ENCODE peak calls at places on chromosome 18, in seven cellular contexts. W, T, A, O, Z, E and S are unnamed samples. For H3K27me3, the result is how much of the 10 kb centered on the place peaks cover.

GRCh38 chr18:55479656-55480420 is 108.2 kb downstream of the TCF4 start:
- DNase-seq in W (no peak), T (no peak), A (no peak), O (no peak), Z (no peak), E (no peak), S (no peak)

GRCh38 chr18:67977067-67977616 is 460.6 kb upstream of the DSEL start:
- DNase-seq in W (no peak), T (no peak), A (no peak), O (no peak), Z (no peak), E (no peak), S (no peak)

GRCh38 chr18:69774831-69775230 is 172.8 kb downstream of the CD226 start:
- DNase-seq in W (no peak), T (no peak), A (peak), O (no peak), Z (no peak), E (no peak), S (no peak)

GRCh38 chr18:48826271-48826670 is 124.5 kb downstream of the SMAD7 start:
- DNase-seq in W (peak), T (no peak), A (no peak), O (no peak), Z (no peak), E (no peak), S (no peak)

GRCh38 chr18:79816981-79817606 is 19.4 kb downstream of the KCNG2 start:
- DNase-seq in W (peak), T (no peak), A (no peak), O (no peak), Z (no peak), E (no peak), S (no peak)

GRCh38 chr18:41126541-41127235 is 828.3 kb upstream of the PIK3C3 start:
- DNase-seq in W (no peak), T (no peak), A (no peak), O (no peak), Z (no peak), E (no peak), S (peak)

GRCh38 chr18:58896734-58897508 is 32.2 kb downstream of the ZNF532 start:
- DNase-seq in W (no peak), T (no peak), A (no peak), O (no peak), Z (no peak), E (no peak), S (no peak)

GRCh38 chr18:57146956-57147636 is at the start of gene BOD1L2:
- DNase-seq in W (no peak), T (no peak), A (no peak), O (no peak), Z (no peak), E (no peak), S (no peak)

GRCh38 chr18:43620936-43621335 is 343.6 kb upstream of the SYT4 start:
- DNase-seq in W (no peak), T (no peak), A (no peak), O (no peak), Z (no peak), E (no peak), S (no peak)

GRCh38 chr18:61741881-61742280 is 150.9 kb downstream of the RNF152 start:
- DNase-seq in W (no peak), T (no peak), A (no peak), O (no peak), Z (no peak), E (no peak), S (no peak)

GRCh38 chr18:80147418-80148315 is 38.6 kb downstream of the ADNP2 start:
- DNase-seq in W (peak), T (peak), A (peak), O (peak), Z (peak), E (peak), S (peak)

GRCh38 chr18:57210101-57210661 is 63.3 kb downstream of the BOD1L2 start:
- DNase-seq in W (no peak), T (peak), A (no peak), O (no peak), Z (no peak), E (peak), S (peak)

GRCh38 chr18:70166668-70167067 is 38.8 kb downstream of the RTTN start:
- DNase-seq in W (no peak), T (no peak), A (no peak), O (no peak), Z (no peak), E (no peak), S (no peak)

GRCh38 chr18:6601241-6601640 is 128.3 kb upstream of the ARHGAP28 start:
- DNase-seq in W (no peak), T (no peak), A (no peak), O (no peak), Z (no peak), E (no peak), S (no peak)

GRCh38 chr18:34701911-34702310 is 8.2 kb upstream of the DTNA start:
- DNase-seq in W (no peak), T (no peak), A (no peak), O (no peak), Z (no peak), E (no peak), S (no peak)

GRCh38 chr18:33231474-33232317 is 208.8 kb downstream of the CCDC178 start:
- DNase-seq in W (peak), T (no peak), A (peak), O (peak), Z (no peak), E (peak), S (peak)

DNA sequence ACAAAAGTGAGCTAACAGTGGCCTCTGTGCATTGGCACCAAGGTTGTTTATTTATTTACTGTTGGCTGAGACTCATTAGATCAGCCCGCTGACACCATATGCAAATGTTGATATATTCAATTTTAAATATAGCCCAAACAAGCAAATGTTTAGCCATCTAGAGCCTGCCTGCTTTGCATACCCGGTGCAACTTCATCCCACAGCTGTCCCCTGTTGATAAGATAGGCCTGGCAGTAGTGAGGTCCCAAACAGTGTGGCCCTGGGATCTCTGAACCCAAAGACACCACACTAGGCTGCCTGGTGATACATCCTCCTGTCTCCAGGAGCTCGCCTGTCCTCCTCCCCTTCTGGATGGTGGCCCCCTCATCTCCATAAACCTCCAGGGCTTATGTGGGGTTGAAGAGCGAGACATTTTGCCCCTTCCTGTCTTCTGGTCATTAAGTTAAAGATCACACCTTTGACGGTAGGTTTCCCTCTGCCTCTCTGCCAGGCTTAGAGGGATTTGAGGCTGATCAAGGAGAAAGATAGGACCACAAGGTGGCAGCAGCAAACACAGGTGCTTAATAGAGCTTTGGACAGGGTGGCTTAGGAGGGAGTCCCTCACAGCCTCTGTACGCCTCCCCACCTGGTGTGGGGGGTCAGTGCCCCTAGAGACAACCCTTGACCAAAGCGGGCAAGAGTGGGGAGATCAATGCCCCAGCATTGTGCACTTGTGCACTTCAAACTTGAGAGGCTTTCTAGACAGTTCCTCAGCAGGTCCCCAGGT is 23.7 kb upstream of the MYO5B start:
- DNase-seq in W (no peak), T (peak), A (no peak), O (peak), Z (no peak), E (peak), S (no peak)
- TF ChIP-seq CTCF in W (no peak), T (peak), A (peak), O (peak), Z (no peak), E (peak), S (peak)

GRCh38 chr18:76467371-76468190 is 27.5 kb downstream of the ZNF516 start:
- DNase-seq in W (no peak), T (no peak), A (peak), O (no peak), Z (no peak), E (no peak), S (no peak)
- H3K4me3 ChIP-seq in W (no peak), T (peak), A (peak), O (peak), Z (peak), E (no peak), S (no peak)

DNA sequence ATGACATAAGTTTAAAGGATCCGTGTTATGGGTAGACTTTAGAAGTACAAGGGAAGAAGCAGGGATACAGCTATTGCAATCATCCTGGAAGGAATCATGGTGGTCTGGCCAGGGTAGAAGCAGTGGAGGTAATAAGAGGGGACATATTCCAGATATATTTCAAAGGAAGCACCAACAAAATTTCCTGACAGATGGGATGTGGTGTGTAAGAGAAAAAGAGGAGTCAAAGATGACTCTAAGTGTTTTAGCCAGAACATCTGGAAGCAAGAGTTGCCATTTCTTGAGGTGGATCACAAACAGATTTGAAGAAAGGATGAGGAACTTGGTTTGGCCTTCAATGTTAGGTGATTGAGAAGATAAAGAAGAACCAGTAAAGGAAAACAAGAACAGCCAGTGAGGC is 133.1 kb upstream of the CTAGE1 start:
- DNase-seq in W (no peak), T (no peak), A (no peak), O (no peak), Z (no peak), E (no peak), S (no peak)
- H3K27me3 ChIP-seq in W (under half), T (under half), A (under half), O (under half), Z (under half), E (under half), S (under half)

GRCh38 chr18:31101148-31102019 is 837 bp downstream of the DSC2 start:
- DNase-seq in W (peak), T (peak), A (peak), O (no peak), Z (no peak), E (peak), S (no peak)
- TF ChIP-seq CTCF in W (no peak), T (no peak), A (no peak), O (no peak), Z (no peak), E (no peak), S (no peak)

GRCh38 chr18:63255435-63255834 is 64.1 kb downstream of the BCL2 start:
- DNase-seq in W (no peak), T (no peak), A (no peak), O (no peak), Z (no peak), E (no peak), S (no peak)

GRCh38 chr18:63254716-63255399 is 64.7 kb downstream of the BCL2 start:
- DNase-seq in W (no peak), T (no peak), A (no peak), O (no peak), Z (no peak), E (no peak), S (no peak)

GRCh38 chr18:63249781-63250180 is 69.8 kb downstream of the BCL2 start:
- DNase-seq in W (no peak), T (no peak), A (peak), O (no peak), Z (peak), E (peak), S (no peak)

GRCh38 chr18:63253428-63254372 is 65.9 kb downstream of the BCL2 start:
- DNase-seq in W (no peak), T (no peak), A (peak), O (no peak), Z (no peak), E (no peak), S (no peak)

DNA sequence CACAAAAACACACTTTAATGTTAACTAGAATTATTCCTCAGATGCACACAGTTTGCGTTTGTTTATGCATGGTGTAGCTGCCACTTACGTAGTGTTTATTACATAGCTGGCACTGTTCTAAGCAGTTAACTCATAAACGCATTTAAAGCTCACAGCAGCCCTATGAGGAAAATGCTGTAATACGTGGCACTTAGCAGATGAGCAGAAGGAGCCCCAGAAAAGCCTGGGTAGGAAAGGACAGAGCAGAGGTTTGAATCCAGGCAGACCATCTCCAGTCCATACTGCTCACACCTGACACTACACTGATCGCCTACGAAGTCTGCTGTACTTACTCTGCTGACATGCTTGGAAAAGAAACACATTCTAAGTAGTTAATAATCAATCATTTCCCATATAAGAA is 66.6 kb downstream of the BCL2 start:
- DNase-seq in W (no peak), T (no peak), A (peak), O (no peak), Z (no peak), E (no peak), S (no peak)
- H3K4me3 ChIP-seq in W (peak), T (no peak), A (no peak), O (no peak), Z (no peak), E (no peak), S (no peak)

GRCh38 chr18:74733592-74733991 is 135.9 kb downstream of the ZNF407 start:
- DNase-seq in W (no peak), T (no peak), A (no peak), O (no peak), Z (no peak), E (no peak), S (no peak)

GRCh38 chr18:74728586-74728985 is 130.9 kb downstream of the ZNF407 start:
- DNase-seq in W (no peak), T (no peak), A (no peak), O (no peak), Z (no peak), E (no peak), S (no peak)

GRCh38 chr18:74731097-74731496 is 133.4 kb downstream of the ZNF407 start:
- DNase-seq in W (no peak), T (no peak), A (no peak), O (no peak), Z (no peak), E (no peak), S (peak)

GRCh38 chr18:74732380-74732779 is 134.7 kb downstream of the ZNF407 start:
- DNase-seq in W (no peak), T (no peak), A (no peak), O (no peak), Z (no peak), E (no peak), S (no peak)

DNA sequence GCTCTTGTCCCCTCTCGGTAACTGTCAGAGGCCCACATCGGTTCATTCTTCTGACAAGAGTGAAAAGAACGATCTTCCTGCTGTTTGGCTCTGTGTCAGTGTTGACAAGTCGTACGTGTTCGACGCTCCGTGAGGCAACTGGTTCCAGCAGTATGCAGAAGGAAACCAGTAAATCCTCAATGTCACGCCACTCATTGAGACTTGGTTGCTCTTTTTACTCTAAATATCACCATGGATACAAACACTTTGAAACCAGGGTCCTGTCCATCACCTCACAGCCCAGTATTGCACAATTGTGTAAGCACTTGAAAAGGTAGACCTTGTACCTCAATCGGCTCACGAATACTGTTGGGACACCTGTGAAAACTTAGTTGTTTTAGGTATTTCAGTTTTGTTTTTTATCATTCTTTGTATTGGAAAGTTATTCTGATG is 136.4 kb downstream of the ZNF407 start:
- DNase-seq in W (no peak), T (no peak), A (no peak), O (no peak), Z (no peak), E (no peak), S (no peak)
- H3K27me3 ChIP-seq in W (under half), T (under half), A (under half), O (under half), Z (under half), E (under half), S (under half)

GRCh38 chr18:24016643-24017042 is 2.1 kb downstream of the TTC39C start:
- DNase-seq in W (no peak), T (no peak), A (no peak), O (no peak), Z (no peak), E (no peak), S (no peak)
- TF ChIP-seq CTCF in W (peak), T (peak), A (peak), O (peak), Z (no peak), E (peak), S (peak)

DNA sequence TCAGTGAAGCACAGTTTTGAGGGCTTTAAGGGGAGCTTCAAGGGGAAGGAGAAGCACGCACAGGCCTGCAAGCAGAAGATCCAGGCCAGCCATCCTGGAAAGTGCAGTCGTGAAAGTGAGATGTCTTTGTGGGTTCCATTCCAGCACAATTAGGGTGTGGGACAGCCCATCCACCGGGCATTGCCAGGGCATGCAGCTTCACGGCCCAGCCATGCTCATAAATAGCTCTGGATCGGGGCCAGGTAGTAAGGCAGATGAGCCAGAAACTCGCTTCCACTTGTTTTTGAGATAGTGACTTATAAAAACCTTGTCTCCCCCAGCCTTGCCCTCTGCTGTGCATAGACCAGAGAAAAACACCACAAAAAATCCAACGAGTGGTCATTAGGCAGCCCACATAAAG is 21.0 kb downstream of the KDSR start:
- DNase-seq in W (no peak), T (no peak), A (no peak), O (no peak), Z (no peak), E (no peak), S (no peak)
- H3K4me3 ChIP-seq in W (no peak), T (no peak), A (no peak), O (no peak), Z (no peak), E (no peak), S (no peak)